ENCODE peak calls at places on chromosome 19, in nine cellular contexts. One of them, this sample, is unnamed.

GRCh38 chr19:29540128-29540527 is 14.3 kb downstream of the VSTM2B start:
- DNase-seq in OCI-LY7: no peak
- DNase-seq in choroid plexus epithelial cell: no peak
- DNase-seq in AG04450: no peak
- DNase-seq in uterus: no peak
- DNase-seq in Caco-2: no peak
- DNase-seq in fibroblast of pulmonary artery: no peak
- DNase-seq in mucosa of descending colon: no peak
- DNase-seq in glutamatergic neuron: no peak
- DNase-seq in this sample: no peak

GRCh38 chr19:30682576-30683536 is 310.7 kb downstream of the ZNF536 start:
- DNase-seq in OCI-LY7: peak
- DNase-seq in choroid plexus epithelial cell: peak
- DNase-seq in AG04450: peak
- DNase-seq in uterus: peak
- DNase-seq in Caco-2: peak
- DNase-seq in fibroblast of pulmonary artery: peak
- DNase-seq in mucosa of descending colon: no peak
- DNase-seq in glutamatergic neuron: peak
- DNase-seq in this sample: peak

GRCh38 chr19:29946645-29947044 is 4.6 kb downstream of the URI1 start:
- DNase-seq in OCI-LY7: no peak
- DNase-seq in choroid plexus epithelial cell: no peak
- DNase-seq in AG04450: no peak
- DNase-seq in uterus: no peak
- DNase-seq in Caco-2: no peak
- DNase-seq in fibroblast of pulmonary artery: no peak
- DNase-seq in mucosa of descending colon: no peak
- DNase-seq in glutamatergic neuron: no peak
- DNase-seq in this sample: no peak

GRCh38 chr19:41323430-41324125 is 13.6 kb downstream of the CCDC97 start:
- DNase-seq in OCI-LY7: no peak
- DNase-seq in choroid plexus epithelial cell: peak
- DNase-seq in AG04450: peak
- DNase-seq in uterus: peak
- DNase-seq in Caco-2: no peak
- DNase-seq in fibroblast of pulmonary artery: peak
- DNase-seq in mucosa of descending colon: peak
- DNase-seq in glutamatergic neuron: peak
- DNase-seq in this sample: peak

GRCh38 chr19:23263870-23264590 is 13.8 kb upstream of the ZNF724 start:
- DNase-seq in OCI-LY7: no peak
- DNase-seq in choroid plexus epithelial cell: peak
- DNase-seq in AG04450: no peak
- DNase-seq in uterus: no peak
- DNase-seq in Caco-2: no peak
- DNase-seq in fibroblast of pulmonary artery: no peak
- DNase-seq in mucosa of descending colon: no peak
- DNase-seq in glutamatergic neuron: no peak
- DNase-seq in this sample: no peak

GRCh38 chr19:17794731-17795494 is at the start of gene B3GNT3:
- DNase-seq in OCI-LY7: no peak
- DNase-seq in choroid plexus epithelial cell: peak
- DNase-seq in AG04450: no peak
- DNase-seq in uterus: no peak
- DNase-seq in Caco-2: peak
- DNase-seq in fibroblast of pulmonary artery: peak
- DNase-seq in mucosa of descending colon: peak
- DNase-seq in glutamatergic neuron: peak
- DNase-seq in this sample: peak

GRCh38 chr19:54062643-54063042 is 1.1 kb downstream of the VSTM1 start:
- DNase-seq in OCI-LY7: no peak
- DNase-seq in choroid plexus epithelial cell: no peak
- DNase-seq in AG04450: no peak
- DNase-seq in uterus: no peak
- DNase-seq in Caco-2: no peak
- DNase-seq in fibroblast of pulmonary artery: no peak
- DNase-seq in mucosa of descending colon: peak
- DNase-seq in glutamatergic neuron: no peak
- DNase-seq in this sample: no peak

GRCh38 chr19:41906916-41907680 is 21.2 kb downstream of the ERFL start:
- DNase-seq in OCI-LY7: no peak
- DNase-seq in choroid plexus epithelial cell: no peak
- DNase-seq in AG04450: no peak
- DNase-seq in uterus: no peak
- DNase-seq in Caco-2: no peak
- DNase-seq in fibroblast of pulmonary artery: no peak
- DNase-seq in mucosa of descending colon: peak
- DNase-seq in glutamatergic neuron: no peak
- DNase-seq in this sample: no peak

GRCh38 chr19:43741075-43741840 is 13.5 kb downstream of the SMG9 start:
- DNase-seq in OCI-LY7: no peak
- DNase-seq in choroid plexus epithelial cell: no peak
- DNase-seq in AG04450: no peak
- DNase-seq in uterus: no peak
- DNase-seq in Caco-2: no peak
- DNase-seq in fibroblast of pulmonary artery: no peak
- DNase-seq in mucosa of descending colon: no peak
- DNase-seq in glutamatergic neuron: no peak
- DNase-seq in this sample: no peak

GRCh38 chr19:377801-378581 is 31.0 kb downstream of the C2CD4C start:
- DNase-seq in OCI-LY7: no peak
- DNase-seq in choroid plexus epithelial cell: no peak
- DNase-seq in AG04450: no peak
- DNase-seq in uterus: no peak
- DNase-seq in Caco-2: no peak
- DNase-seq in fibroblast of pulmonary artery: no peak
- DNase-seq in mucosa of descending colon: no peak
- DNase-seq in glutamatergic neuron: no peak
- DNase-seq in this sample: no peak

GRCh38 chr19:55585658-55586339 is 5.2 kb upstream of the ZNF579 start:
- DNase-seq in OCI-LY7: peak
- DNase-seq in choroid plexus epithelial cell: peak
- DNase-seq in AG04450: peak
- DNase-seq in uterus: peak
- DNase-seq in Caco-2: peak
- DNase-seq in fibroblast of pulmonary artery: peak
- DNase-seq in mucosa of descending colon: peak
- DNase-seq in glutamatergic neuron: peak
- DNase-seq in this sample: peak

GRCh38 chr19:13796301-13797057 is 1.2 kb downstream of the ZSWIM4 start:
- DNase-seq in OCI-LY7: peak
- DNase-seq in choroid plexus epithelial cell: peak
- DNase-seq in AG04450: peak
- DNase-seq in uterus: peak
- DNase-seq in Caco-2: no peak
- DNase-seq in fibroblast of pulmonary artery: peak
- DNase-seq in mucosa of descending colon: peak
- DNase-seq in glutamatergic neuron: no peak
- DNase-seq in this sample: peak

GRCh38 chr19:10001899-10002298 is 8.4 kb downstream of the COL5A3 start:
- DNase-seq in OCI-LY7: no peak
- DNase-seq in choroid plexus epithelial cell: peak
- DNase-seq in AG04450: no peak
- DNase-seq in uterus: no peak
- DNase-seq in Caco-2: peak
- DNase-seq in fibroblast of pulmonary artery: peak
- DNase-seq in mucosa of descending colon: peak
- DNase-seq in glutamatergic neuron: no peak
- DNase-seq in this sample: peak
- TF ChIP-seq CTCF in OCI-LY7: peak
- TF ChIP-seq CTCF in choroid plexus epithelial cell: peak
- TF ChIP-seq CTCF in AG04450: peak
- TF ChIP-seq CTCF in uterus: no peak
- TF ChIP-seq CTCF in Caco-2: no peak
- TF ChIP-seq CTCF in fibroblast of pulmonary artery: peak
- TF ChIP-seq CTCF in mucosa of descending colon: no peak
- TF ChIP-seq CTCF in glutamatergic neuron: no peak
- TF ChIP-seq CTCF in this sample: peak

DNA sequence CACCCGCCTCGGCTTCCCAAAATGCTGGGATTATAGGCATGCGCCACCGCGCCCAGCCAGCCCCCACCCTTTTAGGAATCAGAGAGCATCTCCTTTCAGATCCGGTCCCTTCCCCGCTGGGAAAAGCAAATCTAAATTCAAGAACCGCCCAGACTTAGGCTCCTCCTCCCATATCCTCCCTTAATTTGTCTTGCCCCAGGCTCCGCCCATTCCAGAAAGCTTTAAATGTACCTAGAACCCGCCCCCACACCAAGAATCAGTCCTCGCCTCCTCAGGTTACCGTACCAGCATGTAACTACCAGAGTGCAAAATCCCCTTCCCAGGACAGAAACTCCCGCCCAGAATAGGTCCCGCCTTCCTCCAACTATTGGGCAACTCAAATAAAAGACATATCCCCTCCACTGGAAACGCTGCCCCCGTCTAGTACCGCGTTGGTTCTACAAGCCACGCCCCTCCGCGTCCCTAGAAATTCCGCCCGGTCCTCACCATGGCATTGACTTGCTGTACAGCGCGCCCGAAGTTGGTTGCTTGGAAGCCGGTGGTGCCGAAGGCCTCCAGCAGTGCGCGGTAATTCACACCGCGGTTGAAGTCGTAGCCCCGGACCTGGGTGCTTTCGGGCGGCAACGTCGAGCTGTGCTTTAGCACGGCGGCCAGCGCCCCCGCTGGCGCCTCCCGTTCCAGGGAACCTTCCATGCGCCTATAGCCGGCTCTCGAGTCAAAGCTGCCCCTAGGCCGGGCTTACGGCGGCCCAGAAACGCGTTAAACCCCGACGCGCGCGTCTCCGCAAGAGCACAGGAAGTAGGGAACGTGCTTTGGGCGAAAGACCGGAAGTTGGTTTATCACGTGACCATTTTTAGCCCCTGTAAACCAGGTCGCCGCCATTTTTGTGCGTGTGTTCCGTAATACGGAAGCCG is at the start of gene DHPS:
- DNase-seq in OCI-LY7: peak
- DNase-seq in choroid plexus epithelial cell: peak
- DNase-seq in AG04450: peak
- DNase-seq in uterus: peak
- DNase-seq in Caco-2: peak
- DNase-seq in fibroblast of pulmonary artery: peak
- DNase-seq in mucosa of descending colon: peak
- DNase-seq in glutamatergic neuron: peak
- DNase-seq in this sample: peak
- TF ChIP-seq CTCF in OCI-LY7: peak
- TF ChIP-seq CTCF in choroid plexus epithelial cell: no peak
- TF ChIP-seq CTCF in AG04450: no peak
- TF ChIP-seq CTCF in uterus: no peak
- TF ChIP-seq CTCF in Caco-2: no peak
- TF ChIP-seq CTCF in fibroblast of pulmonary artery: no peak
- TF ChIP-seq CTCF in mucosa of descending colon: no peak
- TF ChIP-seq CTCF in glutamatergic neuron: no peak
- TF ChIP-seq CTCF in this sample: no peak

GRCh38 chr19:18896421-18896841 is 473 bp upstream of the CERS1 start:
- DNase-seq in OCI-LY7: no peak
- DNase-seq in choroid plexus epithelial cell: no peak
- DNase-seq in AG04450: no peak
- DNase-seq in uterus: no peak
- DNase-seq in Caco-2: no peak
- DNase-seq in fibroblast of pulmonary artery: no peak
- DNase-seq in mucosa of descending colon: no peak
- DNase-seq in glutamatergic neuron: no peak
- DNase-seq in this sample: no peak
- TF ChIP-seq CTCF in OCI-LY7: no peak
- TF ChIP-seq CTCF in choroid plexus epithelial cell: no peak
- TF ChIP-seq CTCF in AG04450: no peak
- TF ChIP-seq CTCF in uterus: no peak
- TF ChIP-seq CTCF in Caco-2: no peak
- TF ChIP-seq CTCF in fibroblast of pulmonary artery: no peak
- TF ChIP-seq CTCF in mucosa of descending colon: no peak
- TF ChIP-seq CTCF in glutamatergic neuron: no peak
- TF ChIP-seq CTCF in this sample: no peak

GRCh38 chr19:35479278-35479677 is 11.0 kb downstream of the KRTDAP start:
- DNase-seq in OCI-LY7: no peak
- DNase-seq in choroid plexus epithelial cell: no peak
- DNase-seq in AG04450: no peak
- DNase-seq in uterus: no peak
- DNase-seq in Caco-2: peak
- DNase-seq in fibroblast of pulmonary artery: no peak
- DNase-seq in mucosa of descending colon: no peak
- DNase-seq in glutamatergic neuron: no peak
- DNase-seq in this sample: no peak
- TF ChIP-seq CTCF in OCI-LY7: no peak
- TF ChIP-seq CTCF in choroid plexus epithelial cell: no peak
- TF ChIP-seq CTCF in AG04450: no peak
- TF ChIP-seq CTCF in uterus: no peak
- TF ChIP-seq CTCF in Caco-2: no peak
- TF ChIP-seq CTCF in fibroblast of pulmonary artery: no peak
- TF ChIP-seq CTCF in mucosa of descending colon: no peak
- TF ChIP-seq CTCF in glutamatergic neuron: no peak
- TF ChIP-seq CTCF in this sample: no peak

DNA sequence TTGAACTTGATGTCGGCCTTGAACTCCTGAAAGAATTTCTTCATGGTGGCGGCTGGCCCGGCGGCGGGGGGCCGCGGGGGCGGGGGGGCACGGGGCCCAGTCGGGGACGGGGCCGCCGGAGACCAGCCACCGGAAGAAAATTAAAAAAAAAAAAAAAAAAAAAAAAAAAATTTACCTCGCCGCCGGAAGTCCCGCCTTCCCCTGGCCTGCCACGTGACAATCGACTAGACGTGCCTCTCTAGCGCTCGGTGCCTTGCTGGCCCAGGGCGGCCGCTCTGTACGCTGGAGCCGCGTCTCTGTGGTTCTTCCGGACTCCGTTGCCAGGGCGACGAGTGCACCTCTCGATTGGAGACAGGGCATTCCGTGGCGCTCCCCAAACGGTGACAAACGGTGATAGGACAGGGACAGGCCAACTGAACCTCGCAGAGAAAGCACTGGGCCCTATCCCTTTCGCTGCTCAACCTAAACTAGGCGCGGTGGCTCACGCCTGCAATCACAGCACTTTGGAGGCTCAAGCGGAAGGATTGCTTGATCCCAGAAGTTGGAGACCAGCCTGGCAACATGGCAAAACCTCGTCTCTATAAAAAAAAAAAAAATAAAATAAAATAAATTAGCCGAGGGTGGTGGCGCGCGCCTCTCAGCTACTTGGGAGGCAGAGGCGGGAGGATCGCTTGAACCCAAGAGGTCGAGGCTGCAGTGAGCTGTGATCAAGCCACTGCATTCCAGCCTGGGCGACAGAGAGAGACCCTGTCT is at the start of gene UBXN6:
- DNase-seq in OCI-LY7: peak
- DNase-seq in choroid plexus epithelial cell: peak
- DNase-seq in AG04450: peak
- DNase-seq in uterus: peak
- DNase-seq in Caco-2: peak
- DNase-seq in fibroblast of pulmonary artery: peak
- DNase-seq in mucosa of descending colon: peak
- DNase-seq in glutamatergic neuron: peak
- DNase-seq in this sample: peak
- TF ChIP-seq CTCF in OCI-LY7: no peak
- TF ChIP-seq CTCF in choroid plexus epithelial cell: peak
- TF ChIP-seq CTCF in AG04450: no peak
- TF ChIP-seq CTCF in uterus: no peak
- TF ChIP-seq CTCF in Caco-2: no peak
- TF ChIP-seq CTCF in fibroblast of pulmonary artery: no peak
- TF ChIP-seq CTCF in mucosa of descending colon: no peak
- TF ChIP-seq CTCF in glutamatergic neuron: no peak
- TF ChIP-seq CTCF in this sample: no peak

GRCh38 chr19:34490141-34490766 is 8.7 kb downstream of the WTIP start:
- DNase-seq in OCI-LY7: no peak
- DNase-seq in choroid plexus epithelial cell: no peak
- DNase-seq in AG04450: no peak
- DNase-seq in uterus: no peak
- DNase-seq in Caco-2: no peak
- DNase-seq in fibroblast of pulmonary artery: no peak
- DNase-seq in mucosa of descending colon: no peak
- DNase-seq in glutamatergic neuron: no peak
- DNase-seq in this sample: no peak
- TF ChIP-seq CTCF in OCI-LY7: no peak
- TF ChIP-seq CTCF in choroid plexus epithelial cell: no peak
- TF ChIP-seq CTCF in AG04450: no peak
- TF ChIP-seq CTCF in uterus: no peak
- TF ChIP-seq CTCF in Caco-2: no peak
- TF ChIP-seq CTCF in fibroblast of pulmonary artery: no peak
- TF ChIP-seq CTCF in mucosa of descending colon: no peak
- TF ChIP-seq CTCF in glutamatergic neuron: no peak
- TF ChIP-seq CTCF in this sample: no peak

This sample was measured in Calu3.